ENCODE peak calls at places on chromosomes 12 and 14, in eight cellular contexts. B is CD8-positive, alpha-beta T cell; C is neural progenitor cell; M is naive thymus-derived CD4-positive, alpha-beta T cell; J is A673; X is fibroblast of lung; G is heart right ventricle; N is lower lobe of right lung. P is an unnamed sample. For H3K4me1, the result is how much of the 10 kb centered on the place peaks cover.

GRCh38 chr12:107179883-107180282 is 86.5 kb upstream of the CRY1 start:
- DNase-seq in B (no peak), C (no peak), M (no peak), J (no peak), X (no peak), G (no peak), N (no peak), P (no peak)

GRCh38 chr12:120155072-120155471 is 38.5 kb upstream of the RAB35 start:
- DNase-seq in B (no peak), C (no peak), M (no peak), J (no peak), X (no peak), G (no peak), N (no peak), P (no peak)

GRCh38 chr12:14238224-14238792 is 127.2 kb upstream of the ATF7IP start:
- DNase-seq in B (no peak), C (no peak), M (peak), J (peak), X (peak), G (no peak), N (no peak), P (no peak)

GRCh38 chr12:120134307-120134980 is 17.9 kb upstream of the RAB35 start:
- DNase-seq in B (no peak), C (no peak), M (no peak), J (no peak), X (no peak), G (no peak), N (no peak), P (no peak)

GRCh38 chr12:41739066-41739465 is 405.6 kb downstream of the GXYLT1 start:
- DNase-seq in B (no peak), C (no peak), M (no peak), J (no peak), X (no peak), G (no peak), N (no peak), P (no peak)

GRCh38 chr14:100488057-100488456 is 99.2 kb downstream of the BEGAIN start:
- DNase-seq in B (no peak), C (no peak), M (no peak), J (no peak), X (no peak), G (no peak), N (no peak), P (no peak)

GRCh38 chr12:34275129-34275528 is 252.8 kb downstream of the ALG10 start:
- DNase-seq in B (no peak), C (no peak), M (no peak), J (no peak), X (no peak), G (no peak), N (no peak), P (no peak)

GRCh38 chr12:106110626-106111300 is 28.0 kb downstream of the NUAK1 start:
- DNase-seq in B (no peak), C (no peak), M (no peak), J (no peak), X (no peak), G (no peak), N (no peak), P (no peak)

GRCh38 chr12:82648510-82648909 is 38.2 kb upstream of the TMTC2 start:
- DNase-seq in B (no peak), C (no peak), M (no peak), J (no peak), X (no peak), G (no peak), N (no peak), P (no peak)

GRCh38 chr14:96242126-96242525 is 13.9 kb upstream of the BDKRB1 start:
- DNase-seq in B (no peak), C (no peak), M (no peak), J (no peak), X (no peak), G (no peak), N (no peak), P (no peak)

GRCh38 chr12:4530982-4531586 is 7.6 kb upstream of the RAD51AP1 start:
- DNase-seq in B (no peak), C (no peak), M (peak), J (no peak), X (no peak), G (no peak), N (no peak), P (no peak)

GRCh38 chr14:38127356-38127755 is 80.3 kb upstream of the SSTR1 start:
- DNase-seq in B (no peak), C (no peak), M (no peak), J (no peak), X (no peak), G (no peak), N (no peak), P (no peak)

GRCh38 chr12:8770499-8770898 is 51.9 kb upstream of the A2ML1 start:
- DNase-seq in B (no peak), C (no peak), M (no peak), J (no peak), X (no peak), G (no peak), N (no peak), P (no peak)

GRCh38 chr14:70359076-70359424 is 433 bp downstream of the COX16 start:
- DNase-seq in B (no peak), C (no peak), M (no peak), J (no peak), X (no peak), G (no peak), N (no peak), P (no peak)

GRCh38 chr14:64225156-64225757 is 68.9 kb downstream of the ESR2 start:
- DNase-seq in B (no peak), C (no peak), M (no peak), J (no peak), X (no peak), G (no peak), N (no peak), P (no peak)

GRCh38 chr12:78448692-78449091 is 415.9 kb upstream of the SYT1 start:
- DNase-seq in B (no peak), C (no peak), M (no peak), J (no peak), X (no peak), G (no peak), N (no peak), P (no peak)

GRCh38 chr14:45891417-45892080 is 638.5 kb upstream of the MIS18BP1 start:
- DNase-seq in B (no peak), C (peak), M (no peak), J (no peak), X (no peak), G (no peak), N (no peak), P (no peak)

GRCh38 chr12:124461241-124461673 is 106.2 kb downstream of the NCOR2 start:
- DNase-seq in B (no peak), C (no peak), M (no peak), J (no peak), X (no peak), G (peak), N (peak), P (no peak)

GRCh38 chr12:39764944-39765560 is 145.4 kb upstream of the ABCD2 start:
- DNase-seq in B (no peak), C (peak), M (peak), J (peak), X (peak), G (no peak), N (no peak), P (no peak)

GRCh38 chr12:101832030-101832429 is 1.3 kb upstream of the GNPTAB start:
- DNase-seq in B (no peak), C (no peak), M (no peak), J (no peak), X (no peak), G (no peak), N (no peak), P (no peak)

GRCh38 chr14:85165091-85165490 is 364.9 kb upstream of the FLRT2 start:
- DNase-seq in B (no peak), C (no peak), M (no peak), J (peak), X (no peak), G (no peak), N (no peak), P (no peak)

GRCh38 chr14:100132903-100133510 is 26.4 kb downstream of the DEGS2 start:
- DNase-seq in B (no peak), C (no peak), M (no peak), J (peak), X (no peak), G (no peak), N (no peak), P (no peak)

GRCh38 chr14:51293149-51293925 is 53.3 kb downstream of the TMX1 start:
- DNase-seq in B (no peak), C (no peak), M (no peak), J (no peak), X (peak), G (peak), N (no peak), P (no peak)

GRCh38 chr12:88299567-88300101 is 157.5 kb downstream of the TMTC3 start:
- DNase-seq in B (no peak), C (no peak), M (no peak), J (peak), X (peak), G (no peak), N (no peak), P (peak)

GRCh38 chr14:63076476-63076875 is 31.2 kb upstream of the KCNH5 start:
- DNase-seq in B (no peak), C (no peak), M (no peak), J (no peak), X (no peak), G (no peak), N (no peak), P (no peak)

GRCh38 chr14:77882631-77883030 is 82.7 kb downstream of the ADCK1 start:
- DNase-seq in B (no peak), C (no peak), M (no peak), J (no peak), X (peak), G (no peak), N (no peak), P (no peak)

GRCh38 chr12:31227401-31227981 is 98.5 kb downstream of the SINHCAF start:
- DNase-seq in B (no peak), C (no peak), M (no peak), J (no peak), X (no peak), G (no peak), N (peak), P (no peak)

GRCh38 chr14:104289485-104289884 is 151.1 kb downstream of the KIF26A start:
- DNase-seq in B (no peak), C (no peak), M (no peak), J (no peak), X (no peak), G (no peak), N (no peak), P (no peak)

GRCh38 chr14:78153069-78153351 is 17.2 kb upstream of the NRXN3 start:
- DNase-seq in B (no peak), C (no peak), M (no peak), J (peak), X (no peak), G (no peak), N (no peak), P (no peak)

GRCh38 chr14:92651106-92651792 is 97.2 kb downstream of the LGMN start:
- DNase-seq in B (peak), C (no peak), M (peak), J (no peak), X (no peak), G (no peak), N (peak), P (no peak)

GRCh38 chr12:86148612-86149011 is 107.6 kb downstream of the MGAT4C start:
- DNase-seq in B (no peak), C (no peak), M (no peak), J (no peak), X (no peak), G (no peak), N (no peak), P (no peak)

GRCh38 chr12:34399631-34400422 is 377.5 kb downstream of the ALG10 start:
- DNase-seq in B (no peak), C (no peak), M (no peak), J (no peak), X (no peak), G (peak), N (peak), P (no peak)

GRCh38 chr14:104348741-104349140 is 210.4 kb downstream of the KIF26A start:
- DNase-seq in B (no peak), C (no peak), M (no peak), J (no peak), X (no peak), G (no peak), N (no peak), P (no peak)

GRCh38 chr12:25958254-25959068 is at the start of gene RASSF8:
- DNase-seq in B (no peak), C (peak), M (peak), J (peak), X (peak), G (peak), N (peak), P (no peak)

DNA sequence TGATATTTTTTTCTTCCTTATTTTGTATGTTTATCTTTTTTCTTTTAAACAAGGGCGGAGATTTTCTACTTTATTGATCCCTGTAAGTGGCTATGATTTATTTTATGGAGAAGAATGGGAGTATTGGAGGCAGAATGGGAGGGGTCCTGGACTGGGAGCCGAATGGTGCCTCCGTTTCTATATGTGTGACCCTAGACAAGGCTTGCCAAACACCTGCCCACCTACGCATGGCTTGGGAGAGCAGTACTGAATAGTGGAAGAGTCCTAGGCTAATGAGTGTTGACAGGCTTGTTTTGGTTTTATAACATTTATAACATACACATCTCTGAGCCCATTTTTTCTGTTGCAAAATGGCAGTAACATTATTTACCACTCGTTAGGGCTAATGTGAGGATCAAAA is 29.0 kb downstream of the STK38L start:
- DNase-seq in B (no peak), C (no peak), M (no peak), J (no peak), X (no peak), G (no peak), N (no peak), P (no peak)
- H3K4me1 ChIP-seq in B (under half), C (under half), M (under half), J (under half), X (under half), G (under half), N (under half), P (half or more)

DNA sequence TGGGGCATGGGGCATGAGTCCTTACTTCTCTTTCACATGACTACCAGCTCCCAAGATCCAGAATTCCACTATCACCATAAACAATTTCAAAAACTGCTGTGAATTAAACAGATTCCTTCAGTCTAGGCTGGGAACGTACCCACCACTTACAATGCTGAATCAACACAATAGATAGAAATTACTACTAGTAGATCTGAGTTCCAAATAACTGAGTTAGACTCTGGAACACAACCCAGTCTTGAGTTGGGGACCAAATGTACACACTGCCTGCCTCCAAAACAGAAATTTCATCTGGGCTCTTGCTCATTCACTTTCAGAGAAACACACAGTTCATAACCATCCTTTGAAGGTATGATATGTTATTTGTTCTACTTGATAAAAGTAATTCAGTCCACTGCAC is 8.9 kb downstream of the CORO1C start:
- DNase-seq in B (no peak), C (no peak), M (no peak), J (no peak), X (no peak), G (no peak), N (no peak), P (no peak)
- H3K4me1 ChIP-seq in B (under half), C (under half), M (under half), J (under half), X (under half), G (under half), N (half or more), P (half or more)

GRCh38 chr12:50214018-50214417 is 46.8 kb upstream of the CERS5 start:
- DNase-seq in B (no peak), C (no peak), M (no peak), J (no peak), X (no peak), G (no peak), N (no peak), P (no peak)

GRCh38 chr12:50217202-50217601 is 50.0 kb upstream of the CERS5 start:
- DNase-seq in B (no peak), C (no peak), M (no peak), J (no peak), X (no peak), G (no peak), N (no peak), P (no peak)

GRCh38 chr12:50213439-50213838 is 46.3 kb upstream of the CERS5 start:
- DNase-seq in B (no peak), C (no peak), M (no peak), J (no peak), X (no peak), G (no peak), N (no peak), P (no peak)

GRCh38 chr12:50212071-50212467 is 44.9 kb upstream of the CERS5 start:
- DNase-seq in B (no peak), C (no peak), M (no peak), J (no peak), X (no peak), G (no peak), N (no peak), P (no peak)

DNA sequence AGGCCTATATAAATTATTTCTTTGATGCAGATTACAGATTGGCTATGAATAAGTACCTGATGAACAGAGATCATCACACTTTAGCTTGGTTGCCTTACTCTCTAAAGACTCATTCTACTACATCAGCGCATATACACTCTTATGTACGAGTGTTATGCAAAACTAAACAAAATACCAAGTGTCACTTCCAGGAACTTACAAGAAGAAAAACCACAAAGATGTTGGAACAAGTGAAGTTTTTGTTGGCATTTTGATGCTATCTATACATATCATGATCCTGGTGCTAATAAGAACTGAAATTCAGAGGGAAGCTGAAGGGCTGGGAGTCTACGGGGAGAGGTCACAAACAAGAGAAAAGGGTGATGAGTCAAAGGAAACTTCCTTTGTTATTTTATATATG is 47.9 kb upstream of the CERS5 start:
- DNase-seq in B (no peak), C (no peak), M (no peak), J (no peak), X (peak), G (no peak), N (no peak), P (no peak)
- H3K4me1 ChIP-seq in B (under half), C (under half), M (under half), J (under half), X (under half), G (under half), N (under half), P (half or more)

DNA sequence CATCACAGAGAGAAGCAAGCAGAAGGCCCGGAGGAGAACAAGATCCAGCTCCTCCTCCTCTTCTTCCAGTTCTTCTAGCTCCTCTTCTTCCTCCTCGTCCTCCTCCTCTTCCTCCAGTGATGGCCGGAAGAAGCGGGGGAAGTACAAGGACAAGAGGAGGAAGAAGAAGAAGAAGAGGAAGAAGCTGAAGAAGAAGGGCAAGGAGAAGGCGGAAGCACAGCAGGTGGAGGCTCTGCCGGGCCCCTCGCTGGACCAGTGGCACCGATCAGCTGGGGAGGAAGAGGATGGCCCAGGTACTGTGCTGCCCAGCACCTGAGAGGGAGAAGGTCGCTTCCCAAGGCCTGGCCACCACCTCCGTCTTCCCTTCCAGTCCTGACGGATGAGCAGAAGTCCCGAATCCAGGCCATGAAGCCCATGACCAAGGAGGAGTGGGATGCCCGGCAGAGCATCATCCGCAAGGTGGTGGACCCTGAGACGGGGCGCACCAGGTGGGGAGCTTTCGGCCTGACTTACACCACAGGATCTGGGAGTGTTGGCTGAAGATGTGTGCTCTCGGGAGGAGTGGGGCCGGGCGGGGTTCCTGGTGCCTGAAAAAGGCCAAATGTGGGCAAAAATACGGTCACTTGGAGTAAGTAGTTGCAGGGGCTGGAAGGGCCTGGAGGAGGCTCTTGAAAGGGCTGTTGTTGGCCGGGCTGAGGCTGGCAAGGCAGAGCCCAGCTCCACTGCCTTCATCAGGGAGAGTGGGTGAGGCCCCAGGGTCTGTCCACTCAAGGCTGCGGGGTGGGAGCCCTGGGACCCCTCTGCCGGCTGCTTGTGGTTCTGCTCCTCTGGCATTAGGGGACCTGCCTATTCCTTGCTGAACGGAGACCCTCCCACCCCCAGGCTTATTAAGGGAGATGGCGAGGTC is 1.4 kb downstream of the ARL6IP4 start:
- DNase-seq in B (no peak), C (no peak), M (no peak), J (no peak), X (no peak), G (no peak), N (no peak), P (no peak)
- H3K4me1 ChIP-seq in B (under half), C (under half), M (under half), J (under half), X (under half), G (under half), N (half or more), P (half or more)

DNA sequence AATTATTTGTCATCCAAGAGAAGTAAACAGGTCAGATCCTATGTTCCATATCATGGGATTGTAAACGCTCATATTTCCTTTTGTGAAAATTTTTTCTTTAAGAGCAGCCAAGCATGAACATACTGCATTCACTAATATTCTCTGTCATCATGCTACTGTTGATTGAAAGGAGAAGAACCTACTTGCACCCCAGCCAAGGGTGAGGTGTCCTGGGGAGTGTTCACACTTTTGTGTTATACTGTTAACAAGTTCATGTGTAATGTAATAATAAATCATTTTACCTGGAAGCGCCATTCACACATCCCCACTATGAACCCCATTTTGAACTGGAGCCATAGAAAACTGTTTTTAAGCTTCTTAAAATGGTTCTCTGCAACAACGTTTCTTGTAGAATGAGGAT is 53.6 kb downstream of the HMGA2 start:
- DNase-seq in B (no peak), C (no peak), M (no peak), J (no peak), X (no peak), G (no peak), N (no peak), P (no peak)
- H3K4me1 ChIP-seq in B (under half), C (under half), M (under half), J (half or more), X (under half), G (under half), N (under half), P (under half)

GRCh38 chr12:54773593-54773992 is 80.7 kb upstream of the MUCL1 start:
- DNase-seq in B (no peak), C (no peak), M (no peak), J (no peak), X (no peak), G (no peak), N (no peak), P (no peak)
- H3K4me1 ChIP-seq in B (under half), C (under half), M (under half), J (under half), X (under half), G (under half), N (under half), P (under half)

P was measured in thoracic aorta.